ENCODE peak calls at places on chromosomes 11 and 22, in five cellular contexts. One of them, this sample, is unnamed.

GRCh38 chr22:46933526-46933925 is 171.1 kb downstream of the TBC1D22A start:
- DNase-seq in cardiac fibroblast: no peak
- DNase-seq in activated naive CD4-positive, alpha-beta T cell treated with anti-CD3 and anti-CD28 coated beads, Interleukin-2, amount 50 U/mL, for 72 hours: no peak
- DNase-seq in skeletal muscle cell: no peak
- DNase-seq in thoracic aorta: no peak
- DNase-seq in this sample: no peak

GRCh38 chr11:27216268-27217149 is 146.5 kb downstream of the CCDC34 start:
- DNase-seq in skeletal muscle cell: peak; percentile 67
- DNase-seq in thoracic aorta: no peak
- DNase-seq in cardiac fibroblast: peak; percentile 83
- DNase-seq in activated naive CD4-positive, alpha-beta T cell treated with anti-CD3 and anti-CD28 coated beads, Interleukin-2, amount 50 U/mL, for 72 hours: no peak
- DNase-seq in this sample: no peak

GRCh38 chr11:106286881-106287504 is 209.5 kb downstream of the AASDHPPT start:
- DNase-seq in skeletal muscle cell: peak; percentile 25
- DNase-seq in cardiac fibroblast: no peak
- DNase-seq in thoracic aorta: no peak
- DNase-seq in activated naive CD4-positive, alpha-beta T cell treated with anti-CD3 and anti-CD28 coated beads, Interleukin-2, amount 50 U/mL, for 72 hours: no peak
- DNase-seq in this sample: no peak

GRCh38 chr11:117662255-117662654 is 134.8 kb downstream of the DSCAML1 start:
- DNase-seq in skeletal muscle cell: no peak
- DNase-seq in cardiac fibroblast: no peak
- DNase-seq in activated naive CD4-positive, alpha-beta T cell treated with anti-CD3 and anti-CD28 coated beads, Interleukin-2, amount 50 U/mL, for 72 hours: no peak
- DNase-seq in thoracic aorta: no peak
- DNase-seq in this sample: no peak

GRCh38 chr11:83881428-83881827 is 595.3 kb upstream of the CCDC90B start:
- DNase-seq in cardiac fibroblast: no peak
- DNase-seq in skeletal muscle cell: no peak
- DNase-seq in thoracic aorta: no peak
- DNase-seq in activated naive CD4-positive, alpha-beta T cell treated with anti-CD3 and anti-CD28 coated beads, Interleukin-2, amount 50 U/mL, for 72 hours: no peak
- DNase-seq in this sample: no peak

GRCh38 chr11:78654866-78655265 is 80.2 kb upstream of the NARS2 start:
- DNase-seq in skeletal muscle cell: no peak
- DNase-seq in thoracic aorta: no peak
- DNase-seq in activated naive CD4-positive, alpha-beta T cell treated with anti-CD3 and anti-CD28 coated beads, Interleukin-2, amount 50 U/mL, for 72 hours: no peak
- DNase-seq in cardiac fibroblast: no peak
- DNase-seq in this sample: no peak

GRCh38 chr11:126669416-126669815 is 313.9 kb downstream of the ST3GAL4 start:
- DNase-seq in cardiac fibroblast: no peak
- DNase-seq in thoracic aorta: no peak
- DNase-seq in activated naive CD4-positive, alpha-beta T cell treated with anti-CD3 and anti-CD28 coated beads, Interleukin-2, amount 50 U/mL, for 72 hours: no peak
- DNase-seq in skeletal muscle cell: no peak
- DNase-seq in this sample: no peak

GRCh38 chr11:72604256-72604655 is 70.0 kb downstream of the PDE2A start:
- DNase-seq in thoracic aorta: no peak
- DNase-seq in skeletal muscle cell: no peak
- DNase-seq in cardiac fibroblast: no peak
- DNase-seq in activated naive CD4-positive, alpha-beta T cell treated with anti-CD3 and anti-CD28 coated beads, Interleukin-2, amount 50 U/mL, for 72 hours: no peak
- DNase-seq in this sample: no peak

GRCh38 chr11:72227316-72228228 is 3.0 kb downstream of the INPPL1 start:
- DNase-seq in cardiac fibroblast: no peak
- DNase-seq in skeletal muscle cell: no peak
- DNase-seq in thoracic aorta: no peak
- DNase-seq in activated naive CD4-positive, alpha-beta T cell treated with anti-CD3 and anti-CD28 coated beads, Interleukin-2, amount 50 U/mL, for 72 hours: no peak
- DNase-seq in this sample: no peak

GRCh38 chr11:40292636-40293585 is 1166.5 kb downstream of the LRRC4C start:
- DNase-seq in thoracic aorta: no peak
- DNase-seq in activated naive CD4-positive, alpha-beta T cell treated with anti-CD3 and anti-CD28 coated beads, Interleukin-2, amount 50 U/mL, for 72 hours: no peak
- DNase-seq in skeletal muscle cell: no peak
- DNase-seq in cardiac fibroblast: peak; percentile 6
- DNase-seq in this sample: no peak